ENCODE peak calls at places on chromosome 21, in ten cellular contexts. U, I, W, Z, K, E, D, F, R and C are unnamed samples.

GRCh38 chr21:31520506-31521163 is 138.9 kb upstream of the SOD1 start:
- DNase-seq in Z (peak; percentile 2), W (no peak), D (no peak), I (no peak), U (no peak), K (no peak), R (no peak), F (no peak), E (no peak), C (no peak)

GRCh38 chr21:43834146-43834905 is 30.7 kb upstream of the AGPAT3 start:
- DNase-seq in K (no peak), R (no peak), Z (no peak), E (no peak), I (no peak), W (no peak), F (no peak), D (no peak), U (no peak), C (no peak)

GRCh38 chr21:31860851-31861250 is 12.0 kb upstream of the HUNK start:
- DNase-seq in D (no peak), K (no peak), Z (no peak), E (no peak), F (no peak), U (no peak), I (no peak), W (no peak), R (no peak), C (no peak)

GRCh38 chr21:31750843-31751242 is 18.9 kb upstream of the SCAF4 start:
- DNase-seq in I (no peak), E (no peak), D (no peak), U (peak; percentile 30), W (no peak), F (no peak), Z (no peak), R (no peak), K (no peak), C (no peak)

GRCh38 chr21:31862078-31862477 is 10.7 kb upstream of the HUNK start:
- DNase-seq in F (no peak), K (no peak), W (no peak), D (no peak), R (no peak), Z (no peak), U (no peak), E (no peak), I (no peak), C (peak; percentile 46)

GRCh38 chr21:17359781-17360180 is 153.1 kb upstream of the CXADR start:
- DNase-seq in U (no peak), R (no peak), F (no peak), E (no peak), K (no peak), W (no peak), D (no peak), Z (no peak), I (no peak), C (no peak)

GRCh38 chr21:26388731-26389231 is 184.3 kb downstream of the CYYR1 start:
- DNase-seq in K (no peak), E (no peak), I (no peak), D (no peak), F (no peak), R (no peak), U (peak; percentile 26), Z (no peak), W (no peak), C (no peak)

GRCh38 chr21:29114765-29115164 is 15.7 kb upstream of the MAP3K7CL start:
- DNase-seq in W (no peak), F (no peak), I (no peak), D (no peak), R (peak; percentile 24), K (no peak), Z (peak; percentile 77), E (no peak), U (peak; percentile 77), C (no peak)

GRCh38 chr21:46114963-46115362 is 17.1 kb downstream of the COL6A2 start:
- DNase-seq in W (no peak), R (no peak), K (peak; percentile 3), D (peak; percentile 71), F (peak; percentile 16), Z (no peak), E (peak; percentile 71), U (no peak), I (no peak), C (no peak)

GRCh38 chr21:17461582-17461981 is 51.3 kb upstream of the CXADR start:
- DNase-seq in K (no peak), Z (no peak), E (no peak), U (no peak), W (no peak), F (no peak), D (no peak), I (no peak), R (no peak), C (no peak)

GRCh38 chr21:29305561-29305960 is 6.8 kb downstream of the BACH1 start:
- DNase-seq in K (no peak), W (no peak), U (no peak), D (no peak), R (no peak), E (no peak), Z (no peak), F (no peak), I (no peak), C (no peak)

GRCh38 chr21:18529253-18529652 is 125.7 kb upstream of the TMPRSS15 start:
- DNase-seq in D (no peak), Z (no peak), F (no peak), K (no peak), U (peak; percentile 45), W (no peak), R (no peak), I (no peak), E (no peak), C (no peak)

GRCh38 chr21:31667639-31668038 is 8.1 kb downstream of the SOD1 start:
- DNase-seq in E (no peak), D (no peak), W (no peak), K (no peak), R (no peak), I (no peak), Z (no peak), F (no peak), U (peak; percentile 30), C (no peak)

GRCh38 chr21:46212721-46213484 is 15.7 kb downstream of the LSS start:
- DNase-seq in F (no peak), W (no peak), Z (no peak), K (no peak), U (no peak), E (peak; percentile 69), D (peak; percentile 19), R (no peak), I (no peak), C (no peak)

GRCh38 chr21:17925900-17926299 is 106.7 kb upstream of the C21orf91 start:
- DNase-seq in K (peak; percentile 16), F (no peak), Z (no peak), W (no peak), E (no peak), D (no peak), I (no peak), R (peak; percentile 27), U (no peak), C (no peak)

GRCh38 chr21:29007801-29008200 is 11.3 kb downstream of the RWDD2B start:
- DNase-seq in D (no peak), W (no peak), R (no peak), K (no peak), U (no peak), E (no peak), Z (no peak), I (no peak), F (no peak), C (no peak)

GRCh38 chr21:23660560-23660959 is 1946.7 kb downstream of the MRPL39 start:
- DNase-seq in D (no peak), E (no peak), I (no peak), R (no peak), U (no peak), W (no peak), F (no peak), K (no peak), Z (no peak), C (no peak)

GRCh38 chr21:14900058-14900457 is 164.7 kb downstream of the NRIP1 start:
- DNase-seq in E (no peak), F (no peak), U (peak; percentile 12), W (no peak), D (no peak), I (no peak), Z (no peak), K (no peak), R (no peak), C (no peak)

GRCh38 chr21:46156678-46157077 is 1.3 kb upstream of the FTCD start:
- DNase-seq in F (no peak), U (no peak), Z (no peak), E (peak; percentile 58), I (peak; percentile 9), D (no peak), W (no peak), K (no peak), R (no peak), C (no peak)

GRCh38 chr21:44872266-44872567 is 1.3 kb downstream of the PTTG1IP start:
- DNase-seq in W (no peak), D (no peak), F (no peak), U (no peak), R (no peak), K (no peak), Z (no peak), E (no peak), I (no peak), C (no peak)
- TF ChIP-seq CTCF in W (no peak), D (no peak), F (no peak), U (no peak), R (no peak), K (no peak), Z (no peak), E (no peak), I (no peak), C (no peak)

GRCh38 chr21:41247561-41247968 is 69.0 kb upstream of the FAM3B start:
- DNase-seq in E (no peak), I (no peak), K (peak; percentile 45), Z (peak; percentile 46), F (no peak), U (no peak), R (no peak), W (peak; percentile 57), D (no peak), C (peak; percentile 61)
- H3K27ac ChIP-seq in E (peak overlapping the region; percentile 51), I (no peak overlapping the region), K (no peak overlapping the region), Z (peak overlapping the region; percentile 73), F (no peak overlapping the region), U (no peak overlapping the region), R (no peak overlapping the region), W (no peak overlapping the region), D (no peak overlapping the region), C (no peak overlapping the region)

DNA sequence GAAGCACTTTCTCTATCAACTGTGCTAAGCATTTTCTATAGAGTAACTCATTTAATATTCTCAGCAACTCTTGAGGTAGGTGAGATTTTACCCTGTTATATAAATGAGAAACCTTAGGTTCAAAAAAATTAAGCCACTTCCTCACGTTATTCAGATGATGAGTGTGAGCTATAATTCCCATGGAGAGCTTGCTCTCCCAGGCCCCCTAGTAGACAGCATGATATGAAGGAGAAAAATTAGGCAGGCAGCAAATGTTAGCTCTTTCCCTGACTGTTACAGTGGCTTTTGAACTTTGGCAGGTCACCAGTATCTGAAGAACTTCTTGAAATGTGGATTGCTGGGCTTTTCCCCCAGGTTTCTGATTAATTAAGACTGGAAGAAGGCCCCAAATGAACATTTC is 753.1 kb downstream of the NCAM2 start:
- DNase-seq in D (no peak), W (peak; percentile 20), E (no peak), K (no peak), R (no peak), Z (no peak), I (no peak), F (no peak), U (no peak), C (no peak)
- TF ChIP-seq CTCF in D (no peak), W (no peak), E (no peak), K (no peak), R (no peak), Z (no peak), I (no peak), F (no peak), U (no peak), C (no peak)

GRCh38 chr21:34887729-34888568 is 161.2 kb downstream of the RUNX1 start:
- DNase-seq in K (peak; percentile 62), D (peak; percentile 88), E (peak; percentile 90), I (peak; percentile 82), W (peak; percentile 77), U (peak; percentile 83), R (peak; percentile 54), F (peak; percentile 65), Z (peak; percentile 93), C (peak; percentile 83)
- H3K27ac ChIP-seq in K (no peak overlapping the region), D (peak overlapping the region; percentile 92), E (peak overlapping the region; percentile 96), I (peak overlapping the region; percentile 58), W (peak overlapping the region; percentile 99), U (peak overlapping the region; percentile 96), R (no peak overlapping the region), F (no peak overlapping the region), Z (peak overlapping the region; percentile 99), C (peak overlapping the region; percentile 94)